ENCODE peak calls at places on chromosomes 1 and 21, in five cellular contexts. One of them, this sample, is unnamed.

GRCh38 chr1:186212574-186213224 is 162.4 kb downstream of the TPR start:
- DNase-seq in Panc1: peak; percentile 63
- DNase-seq in GM23338: peak; percentile 95
- DNase-seq in HFF-Myc: peak; percentile 91
- DNase-seq in ovary: no peak
- DNase-seq in this sample: peak; percentile 74

GRCh38 chr21:28971171-28971570 is 21.5 kb downstream of the LTN1 start:
- DNase-seq in Panc1: no peak
- DNase-seq in GM23338: peak; percentile 16
- DNase-seq in HFF-Myc: no peak
- DNase-seq in ovary: no peak
- DNase-seq in this sample: no peak

GRCh38 chr1:159430985-159431384 is 1.0 kb upstream of the OR10J4 start:
- DNase-seq in Panc1: no peak
- DNase-seq in GM23338: no peak
- DNase-seq in HFF-Myc: no peak
- DNase-seq in ovary: no peak
- DNase-seq in this sample: no peak

GRCh38 chr21:34839070-34839820 is 170.5 kb downstream of the CLIC6 start:
- DNase-seq in Panc1: no peak
- DNase-seq in GM23338: no peak
- DNase-seq in HFF-Myc: no peak
- DNase-seq in ovary: no peak
- DNase-seq in this sample: no peak

GRCh38 chr1:220956861-220957605 is 77.8 kb downstream of the HLX start:
- DNase-seq in Panc1: no peak
- DNase-seq in GM23338: no peak
- DNase-seq in HFF-Myc: peak; percentile 87
- DNase-seq in ovary: no peak
- DNase-seq in this sample: peak; percentile 88

GRCh38 chr1:208177656-208178055 is 66.5 kb downstream of the PLXNA2 start:
- DNase-seq in Panc1: no peak
- DNase-seq in GM23338: peak; percentile 49
- DNase-seq in HFF-Myc: no peak
- DNase-seq in ovary: no peak
- DNase-seq in this sample: peak; percentile 30

GRCh38 chr1:93909146-93910050 is at the start of gene GCLM:
- DNase-seq in Panc1: peak; percentile 58
- DNase-seq in GM23338: peak; percentile 90
- DNase-seq in HFF-Myc: peak; percentile 67
- DNase-seq in ovary: peak; percentile 93
- DNase-seq in this sample: no peak

GRCh38 chr1:159653201-159653600 is 61.2 kb downstream of the CRP start:
- DNase-seq in Panc1: no peak
- DNase-seq in GM23338: no peak
- DNase-seq in HFF-Myc: no peak
- DNase-seq in ovary: no peak
- DNase-seq in this sample: no peak

GRCh38 chr1:36480161-36480560 is 2.6 kb downstream of the CSF3R start:
- DNase-seq in Panc1: no peak
- DNase-seq in GM23338: no peak
- DNase-seq in HFF-Myc: no peak
- DNase-seq in ovary: no peak
- DNase-seq in this sample: no peak

GRCh38 chr1:54460346-54460745 is 54.2 kb upstream of the SSBP3 start:
- DNase-seq in Panc1: no peak
- DNase-seq in GM23338: no peak
- DNase-seq in HFF-Myc: no peak
- DNase-seq in ovary: no peak
- DNase-seq in this sample: no peak

GRCh38 chr1:198269352-198269940 is 112.6 kb downstream of the NEK7 start:
- DNase-seq in Panc1: no peak
- DNase-seq in GM23338: no peak
- DNase-seq in HFF-Myc: no peak
- DNase-seq in ovary: no peak
- DNase-seq in this sample: no peak

GRCh38 chr1:108963052-108963686 is at the start of gene CLCC1:
- DNase-seq in Panc1: peak; percentile 32
- DNase-seq in GM23338: peak; percentile 97
- DNase-seq in HFF-Myc: peak; percentile 64
- DNase-seq in ovary: peak; percentile 90
- DNase-seq in this sample: peak; percentile 40
- H3K4me3 ChIP-seq in Panc1: peak within 1 kb of the TSS; percentile 73
- H3K4me3 ChIP-seq in GM23338: peak within 1 kb of the TSS; percentile 88
- H3K4me3 ChIP-seq in HFF-Myc: peak within 1 kb of the TSS; percentile 66
- H3K4me3 ChIP-seq in ovary: peak within 1 kb of the TSS; percentile 74
- H3K4me3 ChIP-seq in this sample: peak within 1 kb of the TSS; percentile 62

GRCh38 chr1:16143005-16143565 is 12.8 kb downstream of the EPHA2 start:
- DNase-seq in Panc1: no peak
- DNase-seq in GM23338: no peak
- DNase-seq in HFF-Myc: no peak
- DNase-seq in ovary: no peak
- DNase-seq in this sample: no peak
- TF ChIP-seq CTCF in Panc1: no peak
- TF ChIP-seq CTCF in GM23338: no peak
- TF ChIP-seq CTCF in HFF-Myc: no peak
- TF ChIP-seq CTCF in ovary: no peak
- TF ChIP-seq CTCF in this sample: no peak

DNA sequence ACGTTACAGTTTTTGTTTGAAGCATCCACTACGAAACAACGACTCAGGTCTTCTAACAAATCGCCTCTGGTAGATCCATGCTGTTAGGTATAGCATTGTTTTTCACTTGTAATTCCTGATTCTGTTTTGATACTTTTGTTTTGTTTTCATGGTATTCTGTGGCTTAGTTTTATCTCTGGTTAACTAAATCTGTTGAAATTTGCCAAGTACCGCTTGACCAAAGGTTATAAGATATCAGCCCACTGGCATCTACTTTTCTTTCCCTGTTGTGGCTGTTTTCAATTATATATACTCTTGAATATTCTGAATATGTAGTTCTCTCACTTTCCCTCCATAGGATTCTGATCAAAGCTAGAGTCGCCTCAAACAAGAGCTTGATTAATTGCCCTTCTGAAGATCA is 274.8 kb upstream of the C1orf105 start:
- DNase-seq in Panc1: no peak
- DNase-seq in GM23338: no peak
- DNase-seq in HFF-Myc: no peak
- DNase-seq in ovary: no peak
- DNase-seq in this sample: no peak
- H3K4me3 ChIP-seq in Panc1: no peak overlapping the region
- H3K4me3 ChIP-seq in GM23338: no peak overlapping the region
- H3K4me3 ChIP-seq in HFF-Myc: peak overlapping the region; percentile 84
- H3K4me3 ChIP-seq in ovary: peak overlapping the region; percentile 38
- H3K4me3 ChIP-seq in this sample: no peak overlapping the region

DNA sequence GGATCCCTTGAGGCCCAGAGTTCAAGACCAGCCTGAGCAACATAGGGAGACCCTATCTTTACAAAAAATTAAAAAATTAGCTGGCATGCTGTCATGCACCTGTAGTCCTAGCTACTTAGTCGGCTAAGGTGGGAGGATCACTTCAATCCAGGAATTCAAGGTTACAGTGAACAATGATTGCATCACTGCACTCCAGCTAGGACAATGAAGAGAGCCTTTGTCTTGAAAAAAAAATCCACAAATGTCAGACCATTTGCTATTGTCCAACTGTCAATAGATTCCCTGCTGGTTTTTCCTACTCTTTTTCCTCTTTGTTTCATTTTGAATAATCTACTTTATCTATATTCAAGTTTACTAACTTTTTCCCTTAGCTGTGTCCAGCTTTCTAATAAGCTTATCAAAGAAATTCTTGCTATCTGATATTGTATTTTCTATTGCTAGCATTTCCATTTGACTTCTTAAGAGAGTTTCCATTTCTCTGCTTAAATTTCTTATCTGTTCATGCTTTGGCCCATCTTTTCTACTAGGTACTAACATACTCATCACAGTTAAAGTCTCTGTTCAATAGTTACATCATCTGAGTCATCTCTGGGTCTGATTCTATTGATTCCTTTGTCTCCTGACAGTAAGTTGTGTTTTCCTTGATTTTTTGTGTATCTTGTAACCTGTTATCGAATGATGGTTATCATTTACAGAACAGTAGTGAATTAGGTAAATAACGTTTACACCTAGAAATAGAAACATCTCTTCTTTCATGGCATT is 14.8 kb downstream of the MT1HL1 start:
- DNase-seq in Panc1: no peak
- DNase-seq in GM23338: no peak
- DNase-seq in HFF-Myc: no peak
- DNase-seq in ovary: no peak
- DNase-seq in this sample: no peak
- TF ChIP-seq CTCF in Panc1: no peak
- TF ChIP-seq CTCF in GM23338: no peak
- TF ChIP-seq CTCF in HFF-Myc: no peak
- TF ChIP-seq CTCF in ovary: no peak
- TF ChIP-seq CTCF in this sample: no peak

GRCh38 chr1:206559661-206559995 is 52.3 kb downstream of the RASSF5 start:
- DNase-seq in Panc1: no peak
- DNase-seq in GM23338: no peak
- DNase-seq in HFF-Myc: no peak
- DNase-seq in ovary: no peak
- DNase-seq in this sample: no peak
- H3K4me3 ChIP-seq in Panc1: no peak overlapping the region
- H3K4me3 ChIP-seq in GM23338: no peak overlapping the region
- H3K4me3 ChIP-seq in HFF-Myc: no peak overlapping the region
- H3K4me3 ChIP-seq in ovary: no peak overlapping the region
- H3K4me3 ChIP-seq in this sample: no peak overlapping the region

GRCh38 chr1:49765034-49765433 is 258.7 kb downstream of the AGBL4 start:
- DNase-seq in Panc1: no peak
- DNase-seq in GM23338: peak; percentile 1
- DNase-seq in HFF-Myc: no peak
- DNase-seq in ovary: no peak
- DNase-seq in this sample: no peak
- TF ChIP-seq CTCF in Panc1: no peak
- TF ChIP-seq CTCF in GM23338: peak; percentile 22
- TF ChIP-seq CTCF in HFF-Myc: no peak
- TF ChIP-seq CTCF in ovary: no peak
- TF ChIP-seq CTCF in this sample: peak; percentile 54

GRCh38 chr1:37575692-37576091 is 19.0 kb downstream of the DNALI1 start:
- DNase-seq in Panc1: no peak
- DNase-seq in GM23338: no peak
- DNase-seq in HFF-Myc: no peak
- DNase-seq in ovary: no peak
- DNase-seq in this sample: no peak
- H3K4me3 ChIP-seq in Panc1: no peak overlapping the region
- H3K4me3 ChIP-seq in GM23338: no peak overlapping the region
- H3K4me3 ChIP-seq in HFF-Myc: no peak overlapping the region
- H3K4me3 ChIP-seq in ovary: no peak overlapping the region
- H3K4me3 ChIP-seq in this sample: no peak overlapping the region

GRCh38 chr1:21176589-21177555 is at the start of gene EIF4G3:
- DNase-seq in Panc1: peak; percentile 91
- DNase-seq in GM23338: peak; percentile 99
- DNase-seq in HFF-Myc: peak; percentile 91
- DNase-seq in ovary: peak; percentile 100
- DNase-seq in this sample: peak; percentile 72
- TF ChIP-seq CTCF in Panc1: no peak
- TF ChIP-seq CTCF in GM23338: no peak
- TF ChIP-seq CTCF in HFF-Myc: no peak
- TF ChIP-seq CTCF in ovary: no peak
- TF ChIP-seq CTCF in this sample: no peak